ENCODE peak calls at places on chromosomes 3 and 15, in eight cellular contexts. Q, O, H, G, E, Z, Y and D are unnamed samples.
A peak's percentile ranks its signal among the peaks of the same experiment; 100 is the strongest.

GRCh38 chr15:81813215-81813614 is 232.6 kb downstream of the MEX3B start:
- DNase-seq in Q (no peak), O (no peak), H (no peak), G (no peak), E (no peak), Z (no peak), Y (no peak), D (no peak)

GRCh38 chr3:156749244-156749643 is 74.9 kb downstream of the TIPARP start:
- DNase-seq in Q (no peak), O (no peak), H (no peak), G (no peak), E (peak; percentile 26), Z (no peak), Y (no peak), D (no peak)

GRCh38 chr3:44885618-44886017 is 11.2 kb downstream of the TGM4 start:
- DNase-seq in Q (peak; percentile 83), O (no peak), H (peak; percentile 93), G (no peak), E (peak; percentile 94), Z (no peak), Y (no peak), D (no peak)

GRCh38 chr3:15294914-15295313 is 37.5 kb downstream of the SH3BP5 start:
- DNase-seq in Q (no peak), O (no peak), H (peak; percentile 51), G (peak; percentile 72), E (no peak), Z (peak; percentile 55), Y (peak; percentile 36), D (no peak)

GRCh38 chr3:130480736-130481135 is 36.2 kb upstream of the COL6A6 start:
- DNase-seq in Q (no peak), O (no peak), H (peak; percentile 32), G (no peak), E (peak; percentile 83), Z (no peak), Y (peak; percentile 64), D (peak; percentile 42)

GRCh38 chr3:138824114-138824506 is 10.6 kb downstream of the PIK3CB start:
- DNase-seq in Q (no peak), O (no peak), H (no peak), G (no peak), E (no peak), Z (no peak), Y (no peak), D (peak; percentile 37)

GRCh38 chr3:39569095-39569494 is 101.6 kb downstream of the MOBP start:
- DNase-seq in Q (no peak), O (no peak), H (no peak), G (no peak), E (no peak), Z (no peak), Y (peak; percentile 41), D (no peak)

GRCh38 chr3:97009427-97010019 is 195.1 kb downstream of the EPHA6 start:
- DNase-seq in Q (no peak), O (no peak), H (no peak), G (no peak), E (no peak), Z (no peak), Y (no peak), D (no peak)

GRCh38 chr3:125079675-125080045 is 23.9 kb upstream of the HEG1 start:
- DNase-seq in Q (no peak), O (no peak), H (no peak), G (no peak), E (no peak), Z (no peak), Y (no peak), D (peak; percentile 76)

GRCh38 chr15:57403946-57404345 is 27.6 kb downstream of the CGNL1 start:
- DNase-seq in Q (no peak), O (no peak), H (no peak), G (no peak), E (no peak), Z (no peak), Y (no peak), D (no peak)

GRCh38 chr3:141875893-141876380 is 506 bp upstream of the ATP1B3 start:
- DNase-seq in Q (no peak), O (peak; percentile 85), H (peak; percentile 36), G (peak; percentile 93), E (peak; percentile 75), Z (peak; percentile 52), Y (peak; percentile 65), D (peak; percentile 81)

GRCh38 chr3:70871909-70872656 is 559.6 kb upstream of the MDFIC2 start:
- DNase-seq in Q (peak; percentile 38), O (no peak), H (peak; percentile 80), G (no peak), E (peak; percentile 96), Z (peak; percentile 33), Y (no peak), D (no peak)

GRCh38 chr3:129481783-129482332 is 41.8 kb downstream of the IFT122 start:
- DNase-seq in Q (no peak), O (peak; percentile 61), H (peak; percentile 57), G (peak; percentile 82), E (peak; percentile 85), Z (peak; percentile 73), Y (peak; percentile 69), D (no peak)

GRCh38 chr3:56303508-56303907 is 164.8 kb downstream of the ERC2 start:
- DNase-seq in Q (peak; percentile 53), O (no peak), H (peak; percentile 44), G (no peak), E (peak; percentile 83), Z (no peak), Y (peak; percentile 29), D (peak; percentile 37)

GRCh38 chr3:12868039-12869024 is 27.0 kb upstream of the RPL32 start:
- DNase-seq in Q (peak; percentile 67), O (peak; percentile 90), H (peak; percentile 72), G (peak; percentile 92), E (peak; percentile 91), Z (peak; percentile 83), Y (peak; percentile 91), D (peak; percentile 84)

GRCh38 chr3:136336329-136337100 is 86.4 kb downstream of the PCCB start:
- DNase-seq in Q (no peak), O (no peak), H (peak; percentile 62), G (no peak), E (no peak), Z (no peak), Y (no peak), D (no peak)

GRCh38 chr3:69082805-69083204 is 1.9 kb upstream of the ARL6IP5 start:
- DNase-seq in Q (peak; percentile 63), O (no peak), H (peak; percentile 82), G (no peak), E (peak; percentile 82), Z (no peak), Y (peak; percentile 39), D (no peak)

GRCh38 chr3:5426094-5426883 is 238.8 kb downstream of the EDEM1 start:
- DNase-seq in Q (peak; percentile 23), O (peak; percentile 86), H (peak; percentile 28), G (peak; percentile 77), E (peak; percentile 51), Z (peak; percentile 82), Y (peak; percentile 95), D (peak; percentile 70)

GRCh38 chr3:155753038-155753647 is 8.3 kb upstream of the PLCH1 start:
- DNase-seq in Q (no peak), O (no peak), H (no peak), G (no peak), E (peak; percentile 65), Z (no peak), Y (no peak), D (no peak)

GRCh38 chr3:15042936-15043335 is 22.2 kb downstream of the MRPS25 start:
- DNase-seq in Q (no peak), O (no peak), H (peak; percentile 59), G (no peak), E (peak; percentile 22), Z (no peak), Y (no peak), D (no peak)

GRCh38 chr15:33083232-33084006 is 111.1 kb downstream of the FMN1 start:
- DNase-seq in Q (no peak), O (no peak), H (peak; percentile 48), G (no peak), E (no peak), Z (no peak), Y (no peak), D (peak; percentile 12)

GRCh38 chr3:66398228-66399025 is 102.4 kb downstream of the LRIG1 start:
- DNase-seq in Q (no peak), O (no peak), H (no peak), G (peak; percentile 58), E (no peak), Z (no peak), Y (no peak), D (no peak)

GRCh38 chr3:177893321-177893720 is 642.9 kb upstream of the KCNMB2 start:
- DNase-seq in Q (no peak), O (no peak), H (no peak), G (no peak), E (peak; percentile 13), Z (no peak), Y (peak; percentile 27), D (no peak)

DNA sequence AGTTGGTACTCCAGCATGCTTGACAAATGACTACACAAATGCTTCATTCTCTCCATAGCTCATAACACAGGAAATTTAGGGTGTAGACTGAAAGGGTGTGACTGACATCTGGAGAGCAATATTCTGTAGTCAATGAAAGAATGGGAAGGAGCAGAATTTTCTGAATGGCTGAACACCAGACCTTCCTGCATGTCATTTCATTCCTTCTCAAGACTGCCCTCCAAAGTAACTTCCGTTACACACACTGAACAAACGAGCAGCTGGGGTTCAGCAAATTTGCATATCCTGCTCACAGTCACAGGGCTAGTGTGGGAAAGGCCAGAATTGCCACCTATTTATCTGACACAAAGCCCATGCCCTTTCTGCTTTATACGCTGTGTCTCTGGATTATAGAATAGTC is 325.0 kb upstream of the CFAP20DC start:
- DNase-seq in Q (no peak), O (no peak), H (no peak), G (no peak), E (no peak), Z (no peak), Y (no peak), D (no peak)
- TF ChIP-seq CTCF in Q (no peak), O (no peak), H (no peak), G (no peak), E (no peak), Z (no peak), Y (no peak), D (no peak)

DNA sequence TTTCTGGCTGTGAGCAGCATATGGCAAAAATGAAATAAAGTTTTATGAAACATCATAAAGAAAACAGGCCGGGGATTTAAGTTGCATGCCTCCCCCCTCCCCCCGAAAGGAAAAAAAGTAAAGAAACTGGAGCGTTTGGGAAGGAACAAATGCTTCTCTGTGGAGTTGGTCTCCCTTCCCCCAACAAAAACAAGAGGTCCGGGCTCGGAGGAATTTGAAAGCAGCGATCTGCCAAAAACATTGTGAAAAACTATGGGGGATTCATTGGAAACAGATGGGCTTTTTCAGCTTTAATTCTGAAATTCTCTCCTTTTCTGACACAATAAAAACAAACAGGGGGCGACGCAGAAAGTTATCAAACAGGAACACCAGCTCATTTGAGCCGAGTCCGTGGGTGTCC is 17.0 kb downstream of the RGMA start:
- DNase-seq in Q (no peak), O (no peak), H (peak; percentile 27), G (no peak), E (peak; percentile 70), Z (no peak), Y (no peak), D (no peak)
- H3K4me3 ChIP-seq in Q (peak overlapping the region; percentile 43), O (peak overlapping the region; percentile 65), H (peak overlapping the region; percentile 63), G (peak overlapping the region; percentile 85), E (peak overlapping the region; percentile 92), Z (peak overlapping the region; percentile 85), Y (peak overlapping the region; percentile 72), D (peak overlapping the region; percentile 52)

GRCh38 chr3:163043074-163043473 is 1546.5 kb downstream of the OTOL1 start:
- DNase-seq in Q (no peak), O (no peak), H (no peak), G (no peak), E (peak; percentile 46), Z (no peak), Y (peak; percentile 32), D (no peak)
- TF ChIP-seq CTCF in Q (peak; percentile 10), O (no peak), H (no peak), G (no peak), E (peak; percentile 55), Z (no peak), Y (no peak), D (no peak)

GRCh38 chr3:458124-458523 is 261.6 kb downstream of the CHL1 start:
- DNase-seq in Q (no peak), O (no peak), H (no peak), G (no peak), E (no peak), Z (no peak), Y (no peak), D (no peak)
- H3K4me3 ChIP-seq in Q (no peak overlapping the region), O (no peak overlapping the region), H (no peak overlapping the region), G (no peak overlapping the region), E (no peak overlapping the region), Z (no peak overlapping the region), Y (no peak overlapping the region), D (no peak overlapping the region)